ENCODE peak calls at places on chromosomes 5 and 9, in six cellular contexts. U, H, Y, C, F and T are unnamed samples. For H3K27me3, the result is how much of the 10 kb centered on the place peaks cover.

GRCh38 chr9:3868012-3868411 is 342.2 kb upstream of the RFX3 start:
- DNase-seq in U (no peak), H (no peak), Y (no peak), C (no peak), F (no peak), T (no peak)

GRCh38 chr5:36373527-36374086 is 71.9 kb upstream of the RANBP3L start:
- DNase-seq in U (peak), H (no peak), Y (no peak), C (peak), F (peak), T (peak)

GRCh38 chr5:96807099-96807654 is 568 bp downstream of the ERAP1 start:
- DNase-seq in U (peak), H (peak), Y (no peak), C (peak), F (peak), T (no peak)

GRCh38 chr9:93346240-93347112 is 105.0 kb upstream of the FAM120A start:
- DNase-seq in U (no peak), H (no peak), Y (no peak), C (no peak), F (no peak), T (no peak)

GRCh38 chr5:157602505-157602904 is 26.9 kb upstream of the ADAM19 start:
- DNase-seq in U (no peak), H (peak), Y (no peak), C (no peak), F (no peak), T (no peak)

GRCh38 chr5:158126442-158127399 is 267.8 kb upstream of the CLINT1 start:
- DNase-seq in U (no peak), H (no peak), Y (no peak), C (no peak), F (no peak), T (no peak)

GRCh38 chr9:83281306-83282255 is 218.6 kb upstream of the RASEF start:
- DNase-seq in U (no peak), H (no peak), Y (no peak), C (no peak), F (no peak), T (peak)

GRCh38 chr5:147396070-147396469 is 113.8 kb downstream of the DPYSL3 start:
- DNase-seq in U (no peak), H (no peak), Y (no peak), C (peak), F (peak), T (no peak)

GRCh38 chr5:79236364-79236969 is 536 bp downstream of the JMY start:
- DNase-seq in U (no peak), H (no peak), Y (no peak), C (no peak), F (peak), T (no peak)

GRCh38 chr9:93659837-93660177 is 83.4 kb downstream of the PHF2 start:
- DNase-seq in U (no peak), H (no peak), Y (no peak), C (peak), F (peak), T (no peak)

GRCh38 chr9:10875752-10876151 is 262.9 kb upstream of the PTPRD start:
- DNase-seq in U (no peak), H (no peak), Y (no peak), C (no peak), F (no peak), T (no peak)

GRCh38 chr9:111925784-111926183 is 29.2 kb downstream of the UGCG start:
- DNase-seq in U (no peak), H (no peak), Y (no peak), C (no peak), F (no peak), T (no peak)

GRCh38 chr5:179139111-179139935 is 79.2 kb downstream of the ZNF354C start:
- DNase-seq in U (no peak), H (no peak), Y (no peak), C (peak), F (no peak), T (no peak)

DNA sequence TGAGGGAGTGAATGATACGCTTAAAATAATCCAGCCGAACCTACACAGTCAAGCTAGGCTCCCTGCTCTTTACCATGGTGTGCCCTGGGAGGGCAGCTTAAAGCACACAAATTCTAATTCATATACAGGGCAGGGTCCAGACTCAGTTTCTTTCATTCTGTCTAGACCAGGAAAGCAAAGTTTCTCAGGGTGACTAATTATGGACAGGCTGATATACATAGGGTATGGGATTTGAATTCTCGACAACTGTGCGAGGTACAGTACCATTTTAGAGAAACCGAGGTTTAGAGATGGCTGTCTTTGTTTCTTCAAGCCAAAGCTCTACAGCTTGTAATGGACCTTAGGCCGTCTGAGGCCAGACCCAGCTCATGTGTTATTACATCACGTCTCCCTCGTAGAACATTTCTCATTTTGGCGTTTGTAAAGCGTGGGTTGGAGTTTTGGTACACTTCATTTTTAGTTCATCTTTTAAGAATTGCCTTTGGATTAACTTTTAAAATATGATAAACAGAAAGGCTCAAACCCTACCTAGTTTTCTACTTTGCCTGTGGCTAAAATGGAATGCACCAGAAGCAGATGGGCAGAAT is 2.8 kb downstream of the PTGER4 start:
- DNase-seq in U (no peak), H (no peak), Y (no peak), C (peak), F (peak), T (no peak)
- H3K4me3 ChIP-seq in U (peak), H (peak), Y (peak), C (peak), F (peak), T (peak)

GRCh38 chr5:144336191-144336590 is 165.5 kb downstream of the KCTD16 start:
- DNase-seq in U (no peak), H (no peak), Y (no peak), C (no peak), F (no peak), T (no peak)

GRCh38 chr5:144333336-144333920 is 162.8 kb downstream of the KCTD16 start:
- DNase-seq in U (no peak), H (no peak), Y (no peak), C (no peak), F (no peak), T (no peak)

GRCh38 chr5:144335561-144335960 is 164.9 kb downstream of the KCTD16 start:
- DNase-seq in U (no peak), H (no peak), Y (no peak), C (no peak), F (no peak), T (no peak)

GRCh38 chr5:144332265-144332664 is 161.6 kb downstream of the KCTD16 start:
- DNase-seq in U (no peak), H (no peak), Y (no peak), C (no peak), F (no peak), T (no peak)

DNA sequence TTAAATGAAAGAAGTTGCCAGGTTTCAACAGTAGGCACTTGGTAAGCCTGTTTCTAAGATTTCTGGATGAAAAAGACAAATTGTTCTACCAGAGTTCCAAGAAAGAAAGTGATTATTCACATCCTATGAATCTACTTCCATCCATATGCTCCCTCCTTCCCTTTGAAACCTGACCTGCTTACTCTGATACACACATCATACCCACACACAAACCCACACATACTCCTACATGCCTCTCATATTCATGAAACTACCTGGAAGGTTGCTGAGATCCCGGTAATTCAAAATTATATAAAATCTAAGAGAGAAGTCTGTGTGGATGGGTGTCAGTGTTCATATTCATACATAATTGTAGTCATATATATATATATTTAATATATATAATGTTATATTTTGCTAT is 165.9 kb downstream of the KCTD16 start:
- DNase-seq in U (no peak), H (no peak), Y (no peak), C (no peak), F (no peak), T (no peak)
- TF ChIP-seq CTCF in U (no peak), H (no peak), Y (no peak), C (no peak), F (no peak), T (no peak)

GRCh38 chr5:170486366-170486765 is 17.5 kb upstream of the KCNIP1 start:
- DNase-seq in U (no peak), H (no peak), Y (no peak), C (no peak), F (no peak), T (no peak)
- H3K27me3 ChIP-seq in U (under half), H (under half), Y (under half), C (under half), F (under half), T (under half)

DNA sequence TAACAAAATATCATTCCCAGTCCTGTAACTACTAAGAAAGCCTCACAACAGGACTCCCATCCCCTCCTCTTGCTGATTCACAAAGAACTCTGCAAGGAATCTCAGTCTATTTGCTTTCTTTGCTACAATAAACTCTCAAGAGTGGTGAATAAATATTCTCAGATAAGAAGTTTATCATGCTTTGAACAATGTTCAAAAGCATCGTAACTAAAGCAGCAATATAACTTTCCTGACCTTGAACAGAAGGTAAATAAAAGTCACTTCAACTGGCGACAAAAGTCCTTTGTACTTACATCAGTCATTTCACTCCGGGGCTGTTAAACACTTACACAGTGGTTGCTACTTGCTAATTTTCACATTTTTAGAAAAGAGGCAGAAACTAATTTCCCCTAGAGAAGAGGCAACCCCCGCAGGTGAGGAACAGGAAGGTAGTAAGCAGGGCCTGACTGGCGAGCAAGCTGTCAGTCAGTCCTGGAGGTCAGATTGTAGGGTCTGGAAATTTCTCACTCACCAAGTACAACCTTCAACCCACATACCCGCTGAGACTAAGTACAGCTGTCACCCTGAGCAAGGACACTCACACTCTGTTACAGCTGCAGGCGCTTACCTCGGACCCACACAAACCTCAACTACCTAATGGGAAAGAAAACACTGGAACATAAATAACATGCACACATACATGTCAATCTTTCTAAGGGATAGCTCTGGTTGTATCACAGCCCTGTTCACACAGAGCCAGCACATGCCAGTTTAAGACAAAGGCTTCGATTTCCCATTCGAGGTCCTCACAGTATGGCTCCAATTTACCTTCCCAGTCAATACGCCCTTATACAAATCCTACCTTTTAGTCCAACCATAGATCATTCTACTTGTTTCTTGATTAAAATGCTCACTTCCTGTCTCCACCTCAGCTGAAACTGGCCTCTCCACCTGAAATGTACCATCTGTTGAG is 104.6 kb upstream of the RETREG1 start:
- DNase-seq in U (no peak), H (no peak), Y (no peak), C (no peak), F (no peak), T (no peak)
- H3K4me3 ChIP-seq in U (no peak), H (no peak), Y (no peak), C (no peak), F (no peak), T (no peak)